ENCODE peak calls at places on chromosomes 5 and 9, in four cellular contexts. X is psoas muscle; U is ELF-1; T is stimulated activated CD4-positive, alpha-beta T cell treated with anti-CD3 and anti-CD28 coated beads, TNF-alpha, amount 100 ng/mL, for 4 hours. G is an unnamed sample.

GRCh38 chr9:78905387-78905786 is 608.5 kb downstream of the PSAT1 start:
- DNase-seq in X (no peak), U (no peak), T (no peak), G (no peak)

GRCh38 chr5:88883566-88884434 is 816 bp upstream of the MEF2C start:
- DNase-seq in X (peak), U (peak), T (no peak), G (no peak)

GRCh38 chr9:107584186-107584585 is 94.6 kb upstream of the KLF4 start:
- DNase-seq in X (no peak), U (peak), T (no peak), G (no peak)

GRCh38 chr9:125151730-125152129 is 8.4 kb upstream of the SCAI start:
- DNase-seq in X (no peak), U (no peak), T (no peak), G (no peak)

GRCh38 chr9:137130176-137130755 is 8.7 kb upstream of the GRIN1 start:
- DNase-seq in X (no peak), U (no peak), T (no peak), G (no peak)

GRCh38 chr5:151139015-151139414 is 18.6 kb downstream of the ANXA6 start:
- DNase-seq in X (no peak), U (no peak), T (no peak), G (no peak)

GRCh38 chr5:14440598-14441401 is 140.8 kb upstream of the OTULINL start:
- DNase-seq in X (peak), U (no peak), T (no peak), G (no peak)

GRCh38 chr5:74541381-74541781 is 99.1 kb downstream of the ENC1 start:
- DNase-seq in X (no peak), U (no peak), T (no peak), G (no peak)

GRCh38 chr5:40781843-40782409 is 16.2 kb downstream of the PRKAA1 start:
- DNase-seq in X (no peak), U (no peak), T (no peak), G (no peak)

GRCh38 chr9:32404856-32405255 is 20.4 kb downstream of the ACO1 start:
- DNase-seq in X (no peak), U (no peak), T (no peak), G (no peak)

GRCh38 chr9:128523199-128523925 is 18.8 kb downstream of the GLE1 start:
- DNase-seq in X (peak), U (peak), T (no peak), G (no peak)

GRCh38 chr9:114911167-114911821 is 19.1 kb downstream of the TNFSF8 start:
- DNase-seq in X (no peak), U (peak), T (no peak), G (no peak)

GRCh38 chr5:418681-419121 is 24.3 kb upstream of the EXOC3 start:
- DNase-seq in X (peak), U (no peak), T (no peak), G (no peak)

GRCh38 chr5:170523129-170523497 is 19.3 kb downstream of the KCNIP1 start:
- DNase-seq in X (no peak), U (peak), T (no peak), G (no peak)

GRCh38 chr5:39256472-39256871 is 37.1 kb upstream of the FYB1 start:
- DNase-seq in X (no peak), U (no peak), T (no peak), G (no peak)

GRCh38 chr5:149464796-149465489 is 85.9 kb upstream of the IL17B start:
- DNase-seq in X (peak), U (peak), T (no peak), G (no peak)

GRCh38 chr5:1665803-1666202 is 133.8 kb downstream of the MRPL36 start:
- DNase-seq in X (peak), U (no peak), T (no peak), G (no peak)

GRCh38 chr9:97873877-97874276 is 20.9 kb downstream of the FOXE1 start:
- DNase-seq in X (no peak), U (no peak), T (no peak), G (no peak)

GRCh38 chr5:154519375-154519774 is 41.3 kb upstream of the HAND1 start:
- DNase-seq in X (no peak), U (no peak), T (no peak), G (no peak)

GRCh38 chr5:179170606-179171005 is 110.4 kb downstream of the ZNF354C start:
- DNase-seq in X (peak), U (no peak), T (no peak), G (no peak)

GRCh38 chr5:135209495-135209837 is 175.4 kb upstream of the PITX1 start:
- DNase-seq in X (no peak), U (no peak), T (no peak), G (no peak)

G was measured in activated T-helper 9 cell treated with anti-CD3 and anti-CD28 coated beads, Interleukin-2, amount 50 U/mL, for 16 hours.